ENCODE peak calls at places on chromosome 13, in five cellular contexts. D is naive thymus-derived CD4-positive, alpha-beta T cell; X is heart left ventricle; M is body of pancreas; E is HCT116. Z is an unnamed sample.
A peak's percentile ranks its signal among the peaks of the same experiment; 100 is the strongest.

GRCh38 chr13:31982540-31982939 is 49.0 kb upstream of the FRY start:
- DNase-seq in D (no peak), X (peak; percentile 61), M (peak; percentile 70), E (peak; percentile 63), Z (no peak)

GRCh38 chr13:28611654-28612131 is 47.2 kb upstream of the POMP start:
- DNase-seq in D (peak; percentile 34), X (no peak), M (no peak), E (no peak), Z (no peak)

GRCh38 chr13:92769064-92769463 is 457.5 kb upstream of the GPC6 start:
- DNase-seq in D (no peak), X (no peak), M (no peak), E (no peak), Z (no peak)

GRCh38 chr13:66506979-66507378 is 723.2 kb downstream of the PCDH9 start:
- DNase-seq in D (no peak), X (no peak), M (no peak), E (no peak), Z (no peak)

GRCh38 chr13:73261739-73262216 is 203.0 kb downstream of the KLF5 start:
- DNase-seq in D (no peak), X (no peak), M (no peak), E (no peak), Z (peak; percentile 73)

GRCh38 chr13:29713841-29714240 is 118.4 kb upstream of the SLC7A1 start:
- DNase-seq in D (no peak), X (no peak), M (no peak), E (peak; percentile 8), Z (no peak)

GRCh38 chr13:52127783-52128702 is 830 bp downstream of the NEK5 start:
- DNase-seq in D (peak; percentile 74), X (peak; percentile 50), M (peak; percentile 70), E (peak; percentile 63), Z (peak; percentile 87)

GRCh38 chr13:45207319-45207718 is 6.5 kb upstream of the KCTD4 start:
- DNase-seq in D (no peak), X (no peak), M (no peak), E (no peak), Z (no peak)

GRCh38 chr13:94956407-94957110 is 244.2 kb upstream of the SOX21 start:
- DNase-seq in D (no peak), X (no peak), M (no peak), E (no peak), Z (no peak)

GRCh38 chr13:99289674-99290337 is 17.4 kb downstream of the GPR183 start:
- DNase-seq in D (no peak), X (no peak), M (no peak), E (no peak), Z (no peak)

GRCh38 chr13:36998624-36999041 is 507 bp downstream of the ALG5 start:
- DNase-seq in D (peak; percentile 0), X (peak; percentile 35), M (peak; percentile 28), E (no peak), Z (peak; percentile 38)

GRCh38 chr13:99617474-99618255 is 116.4 kb downstream of the TM9SF2 start:
- DNase-seq in D (no peak), X (no peak), M (no peak), E (peak; percentile 18), Z (peak; percentile 15)

GRCh38 chr13:81610613-81611012 is 1269.7 kb upstream of the SPRY2 start:
- DNase-seq in D (no peak), X (no peak), M (no peak), E (no peak), Z (no peak)

GRCh38 chr13:24680258-24680920 is at the start of gene ATP12A:
- DNase-seq in D (peak; percentile 16), X (no peak), M (peak; percentile 31), E (no peak), Z (peak; percentile 55)

GRCh38 chr13:53782400-53783030 is 753.9 kb downstream of the OLFM4 start:
- DNase-seq in D (peak; percentile 7), X (no peak), M (peak; percentile 36), E (no peak), Z (peak; percentile 52)

GRCh38 chr13:80083097-80083429 is 257.9 kb downstream of the SPRY2 start:
- DNase-seq in D (no peak), X (no peak), M (no peak), E (no peak), Z (no peak)

DNA sequence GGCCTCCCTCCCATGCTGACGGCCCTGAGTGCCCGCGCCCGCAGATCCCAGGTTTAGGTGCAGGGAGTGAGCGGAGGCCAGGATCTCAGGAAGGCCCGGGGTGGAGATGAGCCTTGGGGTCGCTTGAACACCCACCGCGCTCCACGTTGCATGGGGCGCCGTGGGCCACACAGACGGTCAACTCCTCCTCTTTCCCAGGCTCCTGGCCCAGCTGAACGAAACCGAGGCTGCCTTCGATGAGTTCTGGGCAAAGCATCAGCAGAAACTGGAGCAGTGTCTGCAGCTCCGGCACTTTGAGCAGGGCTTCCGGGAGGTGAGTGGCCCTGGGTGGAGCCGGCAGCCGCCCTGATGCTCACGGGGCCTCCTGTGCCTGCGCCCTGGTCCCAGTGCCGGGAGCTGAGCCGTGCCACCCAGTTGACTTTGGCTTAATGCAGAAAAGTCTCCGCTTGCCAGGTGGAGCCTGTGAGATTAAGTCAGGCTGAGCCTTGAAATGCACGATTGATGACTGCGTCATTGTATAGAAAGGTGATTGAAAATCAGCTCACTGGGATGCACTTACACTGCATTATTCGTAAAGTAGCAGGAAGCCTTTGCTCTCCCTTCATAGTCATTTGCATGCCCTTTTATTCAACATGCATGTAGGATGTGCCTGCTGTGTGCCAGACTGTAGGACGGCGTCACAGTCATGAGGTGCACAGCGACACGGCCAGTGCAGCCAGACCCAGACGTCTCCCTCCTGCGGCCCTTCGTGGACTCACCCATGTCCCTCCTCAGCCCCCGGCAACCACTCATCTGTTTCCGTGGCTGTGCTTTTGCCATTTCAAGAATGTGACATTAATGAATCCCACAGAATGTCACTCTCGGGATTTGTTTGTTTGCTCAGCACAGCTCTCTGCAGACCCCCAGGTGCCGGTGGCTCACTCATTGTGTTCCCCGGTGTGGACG is 35.5 kb upstream of the F7 start:
- DNase-seq in D (no peak), X (no peak), M (no peak), E (no peak), Z (no peak)
- H3K36me3 ChIP-seq in D (peaks cover 42% of the 10 kb centered on the region), X (peaks cover 20% of the 10 kb centered on the region), M (peaks cover 10% of the 10 kb centered on the region), E (no peaks in the 10 kb centered on the region), Z (no peaks in the 10 kb centered on the region)

GRCh38 chr13:113628291-113629270 is 29.4 kb downstream of the ATP4B start:
- DNase-seq in D (no peak), X (no peak), M (no peak), E (no peak), Z (no peak)
- H3K36me3 ChIP-seq in D (peaks cover 17% of the 10 kb centered on the region), X (peaks cover 39% of the 10 kb centered on the region), M (peaks cover 5% of the 10 kb centered on the region), E (peaks cover 62% of the 10 kb centered on the region), Z (peaks cover 2% of the 10 kb centered on the region)

DNA sequence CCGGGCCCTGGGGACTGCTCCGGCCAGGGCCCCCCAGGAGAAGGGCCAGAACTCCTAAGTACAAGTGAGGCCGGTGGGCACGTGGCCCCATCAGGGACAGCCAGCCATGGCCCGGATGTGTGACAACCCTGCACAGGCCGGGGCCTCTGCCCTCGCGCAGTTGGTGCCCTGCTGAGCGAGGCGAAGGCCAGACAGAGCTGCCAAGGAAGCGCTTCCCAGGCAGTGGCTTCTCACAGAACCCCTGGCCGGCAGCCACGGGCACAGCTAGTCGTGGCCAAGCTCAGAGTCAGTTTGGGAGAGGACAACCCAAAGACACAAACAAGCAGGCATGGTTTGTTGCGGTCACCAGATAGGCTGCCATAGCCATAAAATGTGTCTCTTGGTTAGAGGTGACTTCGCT is 25.8 kb downstream of the TEX29 start:
- DNase-seq in D (no peak), X (no peak), M (no peak), E (no peak), Z (no peak)
- H3K36me3 ChIP-seq in D (no peaks in the 10 kb centered on the region), X (no peaks in the 10 kb centered on the region), M (no peaks in the 10 kb centered on the region), E (no peaks in the 10 kb centered on the region), Z (no peaks in the 10 kb centered on the region)

GRCh38 chr13:97999653-98000052 is 46.2 kb downstream of the IPO5 start:
- DNase-seq in D (no peak), X (no peak), M (no peak), E (no peak), Z (no peak)
- H3K36me3 ChIP-seq in D (peaks cover 64% of the 10 kb centered on the region), X (peaks cover 100% of the 10 kb centered on the region), M (peaks cover 41% of the 10 kb centered on the region), E (peaks cover 72% of the 10 kb centered on the region), Z (peaks cover 6% of the 10 kb centered on the region)

Z was measured in Caco-2.